ENCODE peak calls at places on chromosomes 13 and 19, in five cellular contexts. One of them, this sample, is unnamed.

GRCh38 chr19:49557641-49558325 is 22.6 kb downstream of the NOSIP start:
- DNase-seq in stimulated activated naive CD4-positive, alpha-beta T cell: no peak
- DNase-seq in GF-D8: no peak
- DNase-seq in LHCN-M2: no peak
- DNase-seq in AG04450: no peak
- DNase-seq in this sample: no peak

GRCh38 chr13:80438521-80438920 is 97.6 kb upstream of the SPRY2 start:
- DNase-seq in stimulated activated naive CD4-positive, alpha-beta T cell: no peak
- DNase-seq in AG04450: no peak
- DNase-seq in LHCN-M2: no peak
- DNase-seq in GF-D8: no peak
- DNase-seq in this sample: no peak

GRCh38 chr19:21322528-21322927 is 6.7 kb downstream of the ZNF708 start:
- DNase-seq in AG04450: no peak
- DNase-seq in LHCN-M2: no peak
- DNase-seq in stimulated activated naive CD4-positive, alpha-beta T cell: no peak
- DNase-seq in GF-D8: no peak
- DNase-seq in this sample: no peak

GRCh38 chr19:1027953-1028902 is 1.8 kb downstream of the CNN2 start:
- DNase-seq in GF-D8: no peak
- DNase-seq in AG04450: peak; percentile 93
- DNase-seq in LHCN-M2: peak; percentile 96
- DNase-seq in stimulated activated naive CD4-positive, alpha-beta T cell: peak; percentile 41
- DNase-seq in this sample: no peak

GRCh38 chr13:23175920-23176319 is 4.9 kb upstream of the SGCG start:
- DNase-seq in LHCN-M2: peak; percentile 10
- DNase-seq in stimulated activated naive CD4-positive, alpha-beta T cell: no peak
- DNase-seq in GF-D8: no peak
- DNase-seq in AG04450: no peak
- DNase-seq in this sample: no peak

GRCh38 chr19:21202865-21203494 is 61.1 kb downstream of the ZNF431 start:
- DNase-seq in LHCN-M2: peak; percentile 50
- DNase-seq in GF-D8: no peak
- DNase-seq in stimulated activated naive CD4-positive, alpha-beta T cell: no peak
- DNase-seq in AG04450: no peak
- DNase-seq in this sample: no peak

GRCh38 chr13:22176968-22177545 is 506.2 kb downstream of the FGF9 start:
- DNase-seq in LHCN-M2: no peak
- DNase-seq in stimulated activated naive CD4-positive, alpha-beta T cell: no peak
- DNase-seq in AG04450: peak; percentile 2
- DNase-seq in GF-D8: no peak
- DNase-seq in this sample: no peak

GRCh38 chr13:52455677-52456041 is 381 bp downstream of the CKAP2 start:
- DNase-seq in AG04450: peak; percentile 7
- DNase-seq in LHCN-M2: peak; percentile 62
- DNase-seq in GF-D8: peak; percentile 79
- DNase-seq in stimulated activated naive CD4-positive, alpha-beta T cell: peak; percentile 71
- DNase-seq in this sample: peak; percentile 32

GRCh38 chr19:33202546-33203507 is 8.7 kb downstream of the LRP3 start:
- DNase-seq in AG04450: no peak
- DNase-seq in stimulated activated naive CD4-positive, alpha-beta T cell: no peak
- DNase-seq in LHCN-M2: no peak
- DNase-seq in GF-D8: no peak
- DNase-seq in this sample: no peak

GRCh38 chr19:53595510-53595867 is 36.3 kb upstream of the DPRX start:
- DNase-seq in AG04450: no peak
- DNase-seq in stimulated activated naive CD4-positive, alpha-beta T cell: no peak
- DNase-seq in LHCN-M2: no peak
- DNase-seq in GF-D8: no peak
- DNase-seq in this sample: no peak

GRCh38 chr19:18928018-18928805 is 8.7 kb downstream of the DDX49 start:
- DNase-seq in LHCN-M2: no peak
- DNase-seq in GF-D8: no peak
- DNase-seq in AG04450: no peak
- DNase-seq in stimulated activated naive CD4-positive, alpha-beta T cell: no peak
- DNase-seq in this sample: no peak

GRCh38 chr19:2494447-2495129 is 18.7 kb downstream of the GADD45B start:
- DNase-seq in GF-D8: no peak
- DNase-seq in AG04450: no peak
- DNase-seq in LHCN-M2: peak; percentile 38
- DNase-seq in stimulated activated naive CD4-positive, alpha-beta T cell: peak; percentile 52
- DNase-seq in this sample: no peak

This sample was measured in SIG-M5.